ENCODE peak calls at places on chromosomes 5 and 9, in five cellular contexts. B, H, J, S and G are unnamed samples.

GRCh38 chr9:96078866-96079505 is 203.5 kb downstream of the ERCC6L2 start:
- DNase-seq in B (no peak), H (no peak), J (no peak), S (no peak), G (peak; percentile 31)

GRCh38 chr9:107547772-107548297 is 58.3 kb upstream of the KLF4 start:
- DNase-seq in B (no peak), H (no peak), J (no peak), S (no peak), G (no peak)

GRCh38 chr9:8304720-8305119 is 505.1 kb upstream of the DMAC1 start:
- DNase-seq in B (no peak), H (no peak), J (no peak), S (no peak), G (no peak)

GRCh38 chr5:77066823-77067442 is 20.2 kb downstream of the ZBED3 start:
- DNase-seq in B (peak; percentile 50), H (no peak), J (no peak), S (no peak), G (no peak)

GRCh38 chr5:179410291-179411160 is 65.3 kb upstream of the ADAMTS2 start:
- DNase-seq in B (no peak), H (no peak), J (no peak), S (no peak), G (no peak)

GRCh38 chr5:50975840-50976239 is 309.4 kb downstream of the PARP8 start:
- DNase-seq in B (no peak), H (no peak), J (no peak), S (no peak), G (no peak)

GRCh38 chr9:101421653-101422065 is 13.9 kb downstream of the ALDOB start:
- DNase-seq in B (no peak), H (no peak), J (no peak), S (no peak), G (no peak)

GRCh38 chr9:133417541-133418461 is at the start of gene REXO4:
- DNase-seq in B (peak; percentile 56), H (peak; percentile 80), J (peak; percentile 85), S (peak; percentile 84), G (peak; percentile 95)

GRCh38 chr9:99069075-99069474 is 35.8 kb upstream of the TGFBR1 start:
- DNase-seq in B (no peak), H (no peak), J (no peak), S (no peak), G (no peak)

GRCh38 chr5:30376848-30377247 is 816.6 kb upstream of the CDH6 start:
- DNase-seq in B (no peak), H (no peak), J (no peak), S (no peak), G (no peak)